ENCODE peak calls at places on chromosomes 16 and 17, in seven cellular contexts. One of them, this sample, is unnamed.

GRCh38 chr17:68972119-68972704 is 17.0 kb upstream of the ABCA8 start:
- DNase-seq in Peyer's patch: no peak
- DNase-seq in K562: peak; percentile 49
- DNase-seq in cardiac fibroblast: peak; percentile 63
- DNase-seq in MCF 10A: peak; percentile 48
- DNase-seq in upper lobe of right lung: no peak
- DNase-seq in activated CD4-positive, alpha-beta T cell treated with anti-CD3 and anti-CD28 coated beads for 24 hours: no peak
- DNase-seq in this sample: no peak

GRCh38 chr16:89297156-89297869 is 79.8 kb downstream of the ZNF778 start:
- DNase-seq in Peyer's patch: no peak
- DNase-seq in K562: no peak
- DNase-seq in cardiac fibroblast: no peak
- DNase-seq in MCF 10A: no peak
- DNase-seq in upper lobe of right lung: no peak
- DNase-seq in activated CD4-positive, alpha-beta T cell treated with anti-CD3 and anti-CD28 coated beads for 24 hours: no peak
- DNase-seq in this sample: no peak

GRCh38 chr16:89525146-89525913 is 17.1 kb downstream of the SPG7 start:
- DNase-seq in Peyer's patch: no peak
- DNase-seq in K562: no peak
- DNase-seq in cardiac fibroblast: no peak
- DNase-seq in MCF 10A: no peak
- DNase-seq in upper lobe of right lung: no peak
- DNase-seq in activated CD4-positive, alpha-beta T cell treated with anti-CD3 and anti-CD28 coated beads for 24 hours: no peak
- DNase-seq in this sample: no peak

GRCh38 chr17:9828296-9829059 is 2.8 kb downstream of the GLP2R start:
- DNase-seq in Peyer's patch: no peak
- DNase-seq in K562: no peak
- DNase-seq in cardiac fibroblast: peak; percentile 40
- DNase-seq in MCF 10A: no peak
- DNase-seq in upper lobe of right lung: no peak
- DNase-seq in activated CD4-positive, alpha-beta T cell treated with anti-CD3 and anti-CD28 coated beads for 24 hours: no peak
- DNase-seq in this sample: no peak

GRCh38 chr17:7203391-7203790 is 16.2 kb downstream of the DLG4 start:
- DNase-seq in Peyer's patch: no peak
- DNase-seq in K562: no peak
- DNase-seq in cardiac fibroblast: no peak
- DNase-seq in MCF 10A: no peak
- DNase-seq in upper lobe of right lung: no peak
- DNase-seq in activated CD4-positive, alpha-beta T cell treated with anti-CD3 and anti-CD28 coated beads for 24 hours: no peak
- DNase-seq in this sample: no peak

GRCh38 chr17:42683407-42684031 is 1.2 kb downstream of the CNTNAP1 start:
- DNase-seq in Peyer's patch: no peak
- DNase-seq in K562: no peak
- DNase-seq in cardiac fibroblast: peak; percentile 59
- DNase-seq in MCF 10A: no peak
- DNase-seq in upper lobe of right lung: peak; percentile 78
- DNase-seq in activated CD4-positive, alpha-beta T cell treated with anti-CD3 and anti-CD28 coated beads for 24 hours: no peak
- DNase-seq in this sample: no peak

GRCh38 chr17:37829446-37830142 is 84.7 kb upstream of the HNF1B start:
- DNase-seq in Peyer's patch: no peak
- DNase-seq in K562: no peak
- DNase-seq in cardiac fibroblast: no peak
- DNase-seq in MCF 10A: no peak
- DNase-seq in upper lobe of right lung: no peak
- DNase-seq in activated CD4-positive, alpha-beta T cell treated with anti-CD3 and anti-CD28 coated beads for 24 hours: no peak
- DNase-seq in this sample: no peak

GRCh38 chr16:49811630-49812334 is 44.1 kb downstream of the ZNF423 start:
- DNase-seq in Peyer's patch: no peak
- DNase-seq in K562: no peak
- DNase-seq in cardiac fibroblast: peak; percentile 45
- DNase-seq in MCF 10A: no peak
- DNase-seq in upper lobe of right lung: no peak
- DNase-seq in activated CD4-positive, alpha-beta T cell treated with anti-CD3 and anti-CD28 coated beads for 24 hours: no peak
- DNase-seq in this sample: no peak

GRCh38 chr16:46848768-46849764 is 18.1 kb upstream of the C16orf87 start:
- DNase-seq in Peyer's patch: no peak
- DNase-seq in K562: no peak
- DNase-seq in cardiac fibroblast: no peak
- DNase-seq in MCF 10A: no peak
- DNase-seq in upper lobe of right lung: no peak
- DNase-seq in activated CD4-positive, alpha-beta T cell treated with anti-CD3 and anti-CD28 coated beads for 24 hours: no peak
- DNase-seq in this sample: no peak

GRCh38 chr17:61247438-61247837 is 152.2 kb upstream of the TBX2 start:
- DNase-seq in Peyer's patch: no peak
- DNase-seq in K562: no peak
- DNase-seq in cardiac fibroblast: peak; percentile 77
- DNase-seq in MCF 10A: peak; percentile 7
- DNase-seq in upper lobe of right lung: no peak
- DNase-seq in activated CD4-positive, alpha-beta T cell treated with anti-CD3 and anti-CD28 coated beads for 24 hours: no peak
- DNase-seq in this sample: no peak

GRCh38 chr16:4393243-4393606 is 21.6 kb downstream of the VASN start:
- DNase-seq in Peyer's patch: no peak
- DNase-seq in K562: no peak
- DNase-seq in cardiac fibroblast: no peak
- DNase-seq in MCF 10A: peak; percentile 69
- DNase-seq in upper lobe of right lung: no peak
- DNase-seq in activated CD4-positive, alpha-beta T cell treated with anti-CD3 and anti-CD28 coated beads for 24 hours: no peak
- DNase-seq in this sample: no peak

GRCh38 chr17:58278661-58279015 is 2.1 kb downstream of the MPO start:
- DNase-seq in Peyer's patch: no peak
- DNase-seq in K562: no peak
- DNase-seq in cardiac fibroblast: peak; percentile 22
- DNase-seq in MCF 10A: no peak
- DNase-seq in upper lobe of right lung: peak; percentile 69
- DNase-seq in activated CD4-positive, alpha-beta T cell treated with anti-CD3 and anti-CD28 coated beads for 24 hours: no peak
- DNase-seq in this sample: no peak

GRCh38 chr17:263773-264172 is 82.3 kb upstream of the DOC2B start:
- DNase-seq in Peyer's patch: peak; percentile 21
- DNase-seq in K562: no peak
- DNase-seq in cardiac fibroblast: no peak
- DNase-seq in MCF 10A: no peak
- DNase-seq in upper lobe of right lung: no peak
- DNase-seq in activated CD4-positive, alpha-beta T cell treated with anti-CD3 and anti-CD28 coated beads for 24 hours: no peak
- DNase-seq in this sample: peak; percentile 31

GRCh38 chr16:9225527-9226316 is 134.3 kb downstream of the HAPSTR1 start:
- DNase-seq in Peyer's patch: no peak
- DNase-seq in K562: peak; percentile 29
- DNase-seq in cardiac fibroblast: no peak
- DNase-seq in MCF 10A: peak; percentile 46
- DNase-seq in upper lobe of right lung: no peak
- DNase-seq in activated CD4-positive, alpha-beta T cell treated with anti-CD3 and anti-CD28 coated beads for 24 hours: no peak
- DNase-seq in this sample: no peak

GRCh38 chr16:709651-710499 is 4.3 kb upstream of the FBXL16 start:
- DNase-seq in Peyer's patch: no peak
- DNase-seq in K562: peak; percentile 85
- DNase-seq in cardiac fibroblast: peak; percentile 86
- DNase-seq in MCF 10A: no peak
- DNase-seq in upper lobe of right lung: no peak
- DNase-seq in activated CD4-positive, alpha-beta T cell treated with anti-CD3 and anti-CD28 coated beads for 24 hours: no peak
- DNase-seq in this sample: no peak

GRCh38 chr17:2262146-2262587 is 41.4 kb downstream of the SMG6 start:
- DNase-seq in Peyer's patch: no peak
- DNase-seq in K562: no peak
- DNase-seq in cardiac fibroblast: peak; percentile 84
- DNase-seq in MCF 10A: peak; percentile 76
- DNase-seq in upper lobe of right lung: no peak
- DNase-seq in activated CD4-positive, alpha-beta T cell treated with anti-CD3 and anti-CD28 coated beads for 24 hours: no peak
- DNase-seq in this sample: no peak

GRCh38 chr17:27816946-27817345 is 16.6 kb upstream of the NOS2 start:
- DNase-seq in Peyer's patch: no peak
- DNase-seq in K562: no peak
- DNase-seq in cardiac fibroblast: no peak
- DNase-seq in MCF 10A: no peak
- DNase-seq in upper lobe of right lung: no peak
- DNase-seq in activated CD4-positive, alpha-beta T cell treated with anti-CD3 and anti-CD28 coated beads for 24 hours: no peak
- DNase-seq in this sample: no peak

GRCh38 chr17:7250655-7251329 is 742 bp downstream of the CTDNEP1 start:
- DNase-seq in Peyer's patch: no peak
- DNase-seq in K562: no peak
- DNase-seq in cardiac fibroblast: no peak
- DNase-seq in MCF 10A: no peak
- DNase-seq in upper lobe of right lung: no peak
- DNase-seq in activated CD4-positive, alpha-beta T cell treated with anti-CD3 and anti-CD28 coated beads for 24 hours: no peak
- DNase-seq in this sample: no peak

GRCh38 chr16:1602285-1602684 is 9.6 kb downstream of the IFT140 start:
- DNase-seq in Peyer's patch: no peak
- DNase-seq in K562: no peak
- DNase-seq in cardiac fibroblast: no peak
- DNase-seq in MCF 10A: no peak
- DNase-seq in upper lobe of right lung: peak; percentile 81
- DNase-seq in activated CD4-positive, alpha-beta T cell treated with anti-CD3 and anti-CD28 coated beads for 24 hours: no peak
- DNase-seq in this sample: no peak

GRCh38 chr17:49148171-49148570 is 15.6 kb downstream of the B4GALNT2 start:
- DNase-seq in Peyer's patch: no peak
- DNase-seq in K562: no peak
- DNase-seq in cardiac fibroblast: no peak
- DNase-seq in MCF 10A: no peak
- DNase-seq in upper lobe of right lung: no peak
- DNase-seq in activated CD4-positive, alpha-beta T cell treated with anti-CD3 and anti-CD28 coated beads for 24 hours: no peak
- DNase-seq in this sample: no peak

GRCh38 chr16:23948949-23949392 is 113.2 kb downstream of the PRKCB start:
- DNase-seq in Peyer's patch: no peak
- DNase-seq in K562: no peak
- DNase-seq in cardiac fibroblast: no peak
- DNase-seq in MCF 10A: no peak
- DNase-seq in upper lobe of right lung: no peak
- DNase-seq in activated CD4-positive, alpha-beta T cell treated with anti-CD3 and anti-CD28 coated beads for 24 hours: no peak
- DNase-seq in this sample: no peak

GRCh38 chr16:70635356-70636016 is 10.9 kb upstream of the IL34 start:
- DNase-seq in Peyer's patch: no peak
- DNase-seq in K562: no peak
- DNase-seq in cardiac fibroblast: peak; percentile 82
- DNase-seq in MCF 10A: no peak
- DNase-seq in upper lobe of right lung: no peak
- DNase-seq in activated CD4-positive, alpha-beta T cell treated with anti-CD3 and anti-CD28 coated beads for 24 hours: no peak
- DNase-seq in this sample: no peak

GRCh38 chr16:55641430-55642056 is 14.2 kb upstream of the SLC6A2 start:
- DNase-seq in Peyer's patch: no peak
- DNase-seq in K562: no peak
- DNase-seq in cardiac fibroblast: no peak
- DNase-seq in MCF 10A: no peak
- DNase-seq in upper lobe of right lung: no peak
- DNase-seq in activated CD4-positive, alpha-beta T cell treated with anti-CD3 and anti-CD28 coated beads for 24 hours: no peak
- DNase-seq in this sample: no peak

GRCh38 chr16:5257462-5257861 is 159.9 kb upstream of the EEF2KMT start:
- DNase-seq in Peyer's patch: no peak
- DNase-seq in K562: no peak
- DNase-seq in cardiac fibroblast: no peak
- DNase-seq in MCF 10A: no peak
- DNase-seq in upper lobe of right lung: no peak
- DNase-seq in activated CD4-positive, alpha-beta T cell treated with anti-CD3 and anti-CD28 coated beads for 24 hours: no peak
- DNase-seq in this sample: no peak

GRCh38 chr16:66045626-66046025 is 320.9 kb upstream of the CDH5 start:
- DNase-seq in Peyer's patch: no peak
- DNase-seq in K562: no peak
- DNase-seq in cardiac fibroblast: peak; percentile 31
- DNase-seq in MCF 10A: peak; percentile 1
- DNase-seq in upper lobe of right lung: no peak
- DNase-seq in activated CD4-positive, alpha-beta T cell treated with anti-CD3 and anti-CD28 coated beads for 24 hours: no peak
- DNase-seq in this sample: no peak

GRCh38 chr17:70100983-70101382 is 26.0 kb downstream of the KCNJ16 start:
- DNase-seq in Peyer's patch: no peak
- DNase-seq in K562: no peak
- DNase-seq in cardiac fibroblast: no peak
- DNase-seq in MCF 10A: peak; percentile 24
- DNase-seq in upper lobe of right lung: no peak
- DNase-seq in activated CD4-positive, alpha-beta T cell treated with anti-CD3 and anti-CD28 coated beads for 24 hours: no peak
- DNase-seq in this sample: no peak

GRCh38 chr17:16922386-16923096 is 49.4 kb downstream of the TNFRSF13B start:
- DNase-seq in Peyer's patch: no peak
- DNase-seq in K562: no peak
- DNase-seq in cardiac fibroblast: no peak
- DNase-seq in MCF 10A: peak; percentile 22
- DNase-seq in upper lobe of right lung: peak; percentile 45
- DNase-seq in activated CD4-positive, alpha-beta T cell treated with anti-CD3 and anti-CD28 coated beads for 24 hours: no peak
- DNase-seq in this sample: peak; percentile 15

GRCh38 chr16:72987480-72987901 is 60.4 kb downstream of the ZFHX3 start:
- DNase-seq in Peyer's patch: no peak
- DNase-seq in K562: no peak
- DNase-seq in cardiac fibroblast: no peak
- DNase-seq in MCF 10A: peak; percentile 93
- DNase-seq in upper lobe of right lung: no peak
- DNase-seq in activated CD4-positive, alpha-beta T cell treated with anti-CD3 and anti-CD28 coated beads for 24 hours: no peak
- DNase-seq in this sample: peak; percentile 86

GRCh38 chr16:49857423-49858181 is 1.7 kb upstream of the ZNF423 start:
- DNase-seq in Peyer's patch: peak; percentile 78
- DNase-seq in K562: peak; percentile 86
- DNase-seq in cardiac fibroblast: peak; percentile 77
- DNase-seq in MCF 10A: peak; percentile 35
- DNase-seq in upper lobe of right lung: peak; percentile 76
- DNase-seq in activated CD4-positive, alpha-beta T cell treated with anti-CD3 and anti-CD28 coated beads for 24 hours: no peak
- DNase-seq in this sample: no peak

GRCh38 chr17:48728232-48729231 is at the start of gene HOXB13:
- DNase-seq in Peyer's patch: peak; percentile 60
- DNase-seq in K562: peak; percentile 54
- DNase-seq in cardiac fibroblast: peak; percentile 29
- DNase-seq in MCF 10A: no peak
- DNase-seq in upper lobe of right lung: no peak
- DNase-seq in activated CD4-positive, alpha-beta T cell treated with anti-CD3 and anti-CD28 coated beads for 24 hours: no peak
- DNase-seq in this sample: peak; percentile 69

GRCh38 chr17:58902312-58902711 is 146.7 kb downstream of the PPM1E start:
- DNase-seq in Peyer's patch: no peak
- DNase-seq in K562: no peak
- DNase-seq in cardiac fibroblast: no peak
- DNase-seq in MCF 10A: no peak
- DNase-seq in upper lobe of right lung: no peak
- DNase-seq in activated CD4-positive, alpha-beta T cell treated with anti-CD3 and anti-CD28 coated beads for 24 hours: no peak
- DNase-seq in this sample: no peak

GRCh38 chr17:12927541-12928425 is 90.0 kb downstream of the ELAC2 start:
- DNase-seq in Peyer's patch: no peak
- DNase-seq in K562: no peak
- DNase-seq in cardiac fibroblast: peak; percentile 71
- DNase-seq in MCF 10A: no peak
- DNase-seq in upper lobe of right lung: no peak
- DNase-seq in activated CD4-positive, alpha-beta T cell treated with anti-CD3 and anti-CD28 coated beads for 24 hours: no peak
- DNase-seq in this sample: no peak

GRCh38 chr17:76161619-76162222 is 20.7 kb upstream of the FOXJ1 start:
- DNase-seq in Peyer's patch: peak; percentile 43
- DNase-seq in K562: peak; percentile 35
- DNase-seq in cardiac fibroblast: no peak
- DNase-seq in MCF 10A: no peak
- DNase-seq in upper lobe of right lung: no peak
- DNase-seq in activated CD4-positive, alpha-beta T cell treated with anti-CD3 and anti-CD28 coated beads for 24 hours: no peak
- DNase-seq in this sample: no peak

GRCh38 chr16:87129771-87130170 is 187.4 kb downstream of the C16orf95 start:
- DNase-seq in Peyer's patch: no peak
- DNase-seq in K562: no peak
- DNase-seq in cardiac fibroblast: peak; percentile 57
- DNase-seq in MCF 10A: peak; percentile 61
- DNase-seq in upper lobe of right lung: no peak
- DNase-seq in activated CD4-positive, alpha-beta T cell treated with anti-CD3 and anti-CD28 coated beads for 24 hours: no peak
- DNase-seq in this sample: no peak

GRCh38 chr17:77697480-77698400 is 260.8 kb upstream of the TNRC6C start:
- DNase-seq in Peyer's patch: no peak
- DNase-seq in K562: no peak
- DNase-seq in cardiac fibroblast: no peak
- DNase-seq in MCF 10A: no peak
- DNase-seq in upper lobe of right lung: no peak
- DNase-seq in activated CD4-positive, alpha-beta T cell treated with anti-CD3 and anti-CD28 coated beads for 24 hours: no peak
- DNase-seq in this sample: no peak

GRCh38 chr17:12457493-12457892 is 208.2 kb upstream of the MYOCD start:
- DNase-seq in Peyer's patch: no peak
- DNase-seq in K562: no peak
- DNase-seq in cardiac fibroblast: no peak
- DNase-seq in MCF 10A: no peak
- DNase-seq in upper lobe of right lung: no peak
- DNase-seq in activated CD4-positive, alpha-beta T cell treated with anti-CD3 and anti-CD28 coated beads for 24 hours: no peak
- DNase-seq in this sample: no peak

GRCh38 chr17:15289285-15290185 is 24.4 kb upstream of the PMP22 start:
- DNase-seq in Peyer's patch: no peak
- DNase-seq in K562: no peak
- DNase-seq in cardiac fibroblast: peak; percentile 70
- DNase-seq in MCF 10A: peak; percentile 92
- DNase-seq in upper lobe of right lung: no peak
- DNase-seq in activated CD4-positive, alpha-beta T cell treated with anti-CD3 and anti-CD28 coated beads for 24 hours: no peak
- DNase-seq in this sample: no peak